ENCODE peak calls at places on chromosomes 2 and 18, in nine cellular contexts. U, J, F, A, E, R, V, C and B are unnamed samples. For H3K36me3 and H3K4me1, the result is how much of the 10 kb centered on the place peaks cover.

GRCh38 chr2:9333591-9334171 is 89.6 kb downstream of the ITGB1BP1 start:
- DNase-seq in C (peak), V (no peak), J (peak), R (peak), U (peak), E (peak), F (peak), A (no peak), B (peak)

GRCh38 chr2:42844901-42845685 is 52.7 kb upstream of the HAAO start:
- DNase-seq in E (no peak), A (no peak), F (no peak), U (peak), J (no peak), V (peak), C (no peak), R (peak), B (no peak)

GRCh38 chr18:24274822-24275221 is 122.8 kb downstream of the OSBPL1A start:
- DNase-seq in V (no peak), F (peak), E (peak), U (no peak), J (no peak), C (peak), R (no peak), A (peak), B (peak)

GRCh38 chr18:3759099-3759498 is 309.1 kb downstream of the TGIF1 start:
- DNase-seq in E (no peak), V (no peak), R (no peak), U (no peak), A (no peak), C (no peak), J (no peak), F (no peak), B (no peak)

GRCh38 chr2:43874776-43875451 is 36.1 kb downstream of the ABCG8 start:
- DNase-seq in C (no peak), V (no peak), E (no peak), J (no peak), A (no peak), R (no peak), F (no peak), U (no peak), B (no peak)

GRCh38 chr2:55419236-55419513 is 481 bp downstream of the CCDC88A start:
- DNase-seq in R (no peak), E (no peak), V (peak), A (no peak), J (no peak), C (no peak), F (no peak), U (peak), B (peak)

GRCh38 chr2:133362061-133362476 is 206.2 kb downstream of the NCKAP5 start:
- DNase-seq in E (no peak), C (no peak), A (no peak), F (no peak), V (no peak), J (no peak), U (peak), R (peak), B (no peak)

GRCh38 chr2:231299267-231299666 is 96.2 kb upstream of the B3GNT7 start:
- DNase-seq in A (no peak), V (no peak), E (peak), C (no peak), R (no peak), F (no peak), U (no peak), J (no peak), B (no peak)

GRCh38 chr2:39234754-39235153 is 9.0 kb downstream of the CDKL4 start:
- DNase-seq in U (no peak), A (no peak), E (peak), R (peak), J (no peak), F (no peak), C (no peak), V (no peak), B (no peak)

GRCh38 chr18:32424696-32425095 is 46.0 kb downstream of the GAREM1 start:
- DNase-seq in C (no peak), U (peak), E (peak), A (no peak), R (no peak), V (no peak), F (no peak), J (no peak), B (no peak)

GRCh38 chr18:32422185-32422584 is 48.5 kb downstream of the GAREM1 start:
- DNase-seq in C (no peak), J (no peak), E (no peak), V (no peak), R (no peak), A (no peak), F (no peak), U (no peak), B (no peak)

GRCh38 chr18:32418148-32418547 is 52.5 kb downstream of the GAREM1 start:
- DNase-seq in A (no peak), C (no peak), F (no peak), E (no peak), U (no peak), V (no peak), R (no peak), J (no peak), B (no peak)

GRCh38 chr18:32422978-32423740 is 47.5 kb downstream of the GAREM1 start:
- DNase-seq in R (no peak), V (no peak), E (no peak), C (no peak), J (no peak), A (no peak), F (no peak), U (no peak), B (no peak)

GRCh38 chr18:32420084-32420483 is 50.6 kb downstream of the GAREM1 start:
- DNase-seq in R (no peak), V (no peak), J (no peak), A (no peak), E (no peak), F (no peak), C (no peak), U (no peak), B (no peak)
- H3K36me3 ChIP-seq in R (under half), V (under half), J (under half), A (under half), E (under half), F (under half), C (under half), U (under half), B (under half)

DNA sequence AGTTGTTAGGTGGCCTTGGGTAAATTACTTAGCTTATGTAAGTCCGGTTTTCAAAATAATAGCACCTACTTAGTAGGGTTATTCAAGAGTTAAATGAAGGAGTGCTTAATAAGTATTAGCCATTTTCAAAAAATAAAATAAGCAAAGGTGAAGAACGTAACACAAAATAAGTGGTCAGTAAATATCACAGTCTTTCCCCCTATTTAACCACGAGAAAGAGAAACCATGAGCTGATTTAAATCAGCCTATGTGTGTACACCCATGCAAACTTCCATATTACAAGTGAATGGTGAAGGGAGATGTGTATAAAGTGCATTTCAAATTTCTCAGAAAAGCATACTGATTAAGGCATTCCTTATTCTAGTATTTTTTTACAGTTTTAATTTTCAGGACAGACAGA is 2.2 kb downstream of the WIPF1 start:
- DNase-seq in U (no peak), R (no peak), C (no peak), V (no peak), F (no peak), E (no peak), J (no peak), A (no peak), B (no peak)
- H3K4me1 ChIP-seq in U (under half), R (under half), C (half or more), V (half or more), F (under half), E (under half), J (under half), A (under half), B (under half)

GRCh38 chr2:24814498-24814897 is 21.3 kb downstream of the CENPO start:
- DNase-seq in A (no peak), R (no peak), C (no peak), F (no peak), U (no peak), V (no peak), E (no peak), J (no peak), B (no peak)
- H3K36me3 ChIP-seq in A (under half), R (under half), C (under half), F (under half), U (under half), V (under half), E (under half), J (under half), B (under half)

DNA sequence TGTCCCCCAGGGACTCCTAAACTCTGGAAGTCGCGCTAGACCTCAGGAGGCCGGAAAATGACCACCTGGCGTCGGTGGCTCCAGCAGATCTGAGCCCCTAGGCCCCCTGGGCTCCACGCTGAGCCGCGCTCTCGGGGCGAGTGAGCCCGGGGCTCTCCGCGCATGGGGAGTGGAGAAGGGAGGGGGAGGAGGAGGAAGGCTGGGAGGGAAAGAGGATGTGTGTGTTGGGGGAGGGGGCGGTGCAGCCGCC is 898 bp upstream of the DLX1 start:
- DNase-seq in U (no peak), C (no peak), F (no peak), E (no peak), J (no peak), V (no peak), R (no peak), A (no peak), B (no peak)
- H3K4me1 ChIP-seq in U (under half), C (half or more), F (under half), E (under half), J (under half), V (half or more), R (under half), A (under half), B (under half)

GRCh38 chr2:241352227-241352626 is 3.9 kb upstream of the FARP2 start:
- DNase-seq in J (no peak), R (no peak), A (no peak), C (no peak), U (no peak), E (no peak), F (no peak), V (no peak), B (no peak)
- H3K36me3 ChIP-seq in J (half or more), R (under half), A (half or more), C (half or more), U (half or more), E (under half), F (under half), V (half or more), B (half or more)

DNA sequence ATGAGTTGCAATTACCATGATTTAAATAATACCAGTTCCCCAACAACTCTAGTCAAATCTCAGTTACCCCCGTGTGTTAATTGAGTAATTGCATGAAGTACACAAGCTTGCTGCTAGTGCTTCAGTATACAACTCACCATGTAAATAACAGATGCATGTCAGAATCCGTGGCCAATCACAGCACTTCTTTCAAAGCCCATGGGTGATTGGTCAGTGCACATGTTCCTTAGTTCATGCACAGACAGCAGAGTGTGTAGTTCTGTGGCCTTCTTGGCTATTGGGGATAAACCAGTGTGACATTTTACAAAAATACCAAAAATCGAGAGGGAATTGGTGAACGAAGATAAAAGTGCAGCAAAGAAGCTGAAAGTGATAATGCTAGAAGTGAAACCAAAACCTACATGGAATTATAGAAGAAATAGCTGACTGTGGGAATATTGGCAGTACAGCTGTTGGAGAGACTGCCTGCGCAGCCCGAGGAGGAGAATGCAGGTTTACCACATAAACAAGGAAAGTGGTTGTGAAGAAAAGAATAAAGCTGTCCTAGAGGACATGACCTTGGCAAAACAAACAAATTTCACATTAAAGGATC is 59.4 kb downstream of the NEDD4L start:
- DNase-seq in J (no peak), E (no peak), U (no peak), A (no peak), R (no peak), V (no peak), F (peak), C (no peak), B (no peak)
- H3K4me1 ChIP-seq in J (under half), E (under half), U (under half), A (under half), R (half or more), V (under half), F (half or more), C (under half), B (half or more)

GRCh38 chr2:100889286-100889685 is 69.3 kb downstream of the NPAS2 start:
- DNase-seq in E (no peak), A (no peak), F (no peak), V (no peak), U (no peak), J (no peak), C (no peak), R (no peak), B (no peak)
- H3K36me3 ChIP-seq in E (under half), A (under half), F (under half), V (under half), U (under half), J (under half), C (under half), R (under half), B (under half)